ENCODE peak calls at places on chromosomes 12 and 14, in five cellular contexts. G is ovary, T is AG04450, M is cardiac fibroblast, D is GM10248. R is an unnamed sample.

GRCh38 chr12:51812871-51813270 is 35.6 kb downstream of the FIGNL2 start:
- DNase-seq in G (no peak), M (no peak), D (no peak), T (no peak), R (no peak)

GRCh38 chr12:64780531-64781373 is 21.5 kb upstream of the GNS start:
- DNase-seq in T (no peak), M (no peak), G (peak; percentile 26), D (peak; percentile 47), R (no peak)

GRCh38 chr14:105159344-105159743 is 9.2 kb downstream of the JAG2 start:
- DNase-seq in T (no peak), G (no peak), M (no peak), D (no peak), R (no peak)

GRCh38 chr14:32682219-32682618 is 256.5 kb upstream of the NPAS3 start:
- DNase-seq in G (no peak), M (no peak), D (no peak), T (no peak), R (no peak)

GRCh38 chr12:53543539-53543938 is 36.3 kb upstream of the NPFF start:
- DNase-seq in M (peak; percentile 85), T (peak; percentile 41), D (peak; percentile 78), G (peak; percentile 53), R (peak; percentile 47)

GRCh38 chr12:107441906-107442305 is 243.7 kb upstream of the PWP1 start:
- DNase-seq in M (peak; percentile 15), G (no peak), T (no peak), D (no peak), R (no peak)

GRCh38 chr14:64324461-64325255 is 30.5 kb upstream of the ESR2 start:
- DNase-seq in G (no peak), T (no peak), M (peak; percentile 58), D (no peak), R (no peak)

GRCh38 chr12:52141306-52141705 is 50.5 kb downstream of the KRT80 start:
- DNase-seq in D (no peak), T (no peak), M (no peak), G (no peak), R (no peak)

GRCh38 chr12:71682466-71682865 is 3.4 kb upstream of the TMEM19 start:
- DNase-seq in D (no peak), G (no peak), M (no peak), T (no peak), R (no peak)

GRCh38 chr14:22601456-22601855 is 3.4 kb downstream of the ABHD4 start:
- DNase-seq in T (no peak), M (no peak), G (no peak), D (no peak), R (no peak)

GRCh38 chr14:24146622-24146977 is 190 bp upstream of the PSME2 start:
- DNase-seq in M (peak; percentile 95), G (peak; percentile 94), D (peak; percentile 97), T (peak; percentile 95), R (peak; percentile 91)
- TF ChIP-seq CTCF in M (no peak), G (no peak), D (no peak), T (no peak), R (no peak)

DNA sequence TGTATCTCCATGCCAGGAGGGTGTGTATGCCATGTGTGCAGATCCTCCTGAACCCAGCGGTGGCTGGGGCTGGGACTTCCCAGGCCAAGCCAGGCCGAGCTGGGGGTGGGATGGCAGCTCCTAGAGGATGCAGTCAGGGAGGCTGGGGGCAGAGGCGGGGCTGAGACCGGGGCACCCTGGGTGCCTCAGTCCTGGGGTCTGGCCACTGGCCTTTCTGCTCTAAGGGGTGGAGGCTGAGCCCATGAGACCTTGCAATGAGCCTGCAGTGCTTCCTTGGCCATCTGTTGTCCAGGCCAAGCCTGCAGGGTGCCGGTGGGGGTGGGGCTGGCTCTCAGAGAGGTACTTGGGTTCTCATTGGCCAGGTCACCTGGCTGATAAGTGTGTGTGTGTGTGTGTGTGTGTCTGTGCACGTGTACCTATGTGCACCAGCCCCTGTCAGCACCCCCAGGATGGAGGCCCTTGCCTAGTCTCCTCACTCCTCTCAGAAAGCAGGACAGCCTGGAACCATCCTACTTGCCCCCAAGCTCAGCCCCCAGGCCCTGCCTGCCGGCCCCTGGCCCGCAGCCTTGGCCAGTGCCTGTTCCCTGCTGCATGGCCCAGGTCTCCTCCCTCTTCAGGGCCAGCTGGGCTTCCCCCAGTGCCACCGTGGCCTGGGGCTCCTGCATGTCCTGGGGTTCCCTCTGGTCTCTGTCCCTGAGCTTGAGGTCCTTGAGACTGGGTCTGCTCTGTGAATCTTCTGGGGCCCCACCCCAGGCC is 10.6 kb upstream of the TNFAIP2 start:
- DNase-seq in D (no peak), M (no peak), T (no peak), G (no peak), R (no peak)
- TF ChIP-seq CTCF in D (no peak), M (no peak), T (no peak), G (no peak), R (no peak)

DNA sequence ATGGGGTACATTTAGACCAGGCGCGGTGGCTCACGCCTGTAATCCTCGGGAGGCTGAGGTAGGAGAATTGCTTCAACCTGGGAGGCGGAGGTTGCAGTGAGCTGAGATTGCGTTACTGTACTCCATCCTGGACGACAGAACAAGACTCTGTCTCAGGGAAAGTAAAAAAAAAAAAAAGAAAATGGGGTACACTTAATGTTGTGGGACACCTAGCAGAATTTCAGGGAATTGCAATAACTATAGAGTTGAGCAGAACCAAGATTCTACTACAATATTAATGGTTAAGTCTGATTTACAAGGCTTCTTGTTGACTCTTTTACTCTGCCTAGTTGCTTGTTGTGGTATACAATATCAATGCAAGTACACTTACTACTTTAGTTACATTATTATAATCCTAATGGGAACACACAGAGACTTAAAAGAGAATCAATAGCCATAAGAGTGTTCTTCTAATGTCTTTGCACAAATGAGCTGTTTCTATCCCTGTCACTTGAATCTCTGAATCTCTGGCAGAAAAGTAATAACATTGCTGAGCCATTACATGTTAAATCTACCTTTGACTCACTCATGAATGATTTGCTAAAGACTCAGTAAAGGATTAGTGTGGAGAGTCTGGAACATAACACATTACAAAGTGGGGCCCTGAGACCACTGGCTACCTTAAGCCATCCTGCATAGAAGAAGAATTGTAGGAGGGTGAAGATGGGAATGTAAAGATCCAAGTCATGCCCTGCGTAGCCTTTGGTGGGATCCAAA is 22.7 kb downstream of the BEST3 start:
- DNase-seq in T (no peak), G (no peak), M (no peak), D (no peak), R (no peak)
- TF ChIP-seq CTCF in T (peak; percentile 25), G (no peak), M (no peak), D (no peak), R (no peak)

GRCh38 chr12:118064608-118065007 is 3.6 kb upstream of the WSB2 start:
- DNase-seq in G (no peak), T (no peak), M (no peak), D (no peak), R (no peak)
- TF ChIP-seq CTCF in G (no peak), T (peak; percentile 37), M (peak; percentile 19), D (peak; percentile 19), R (no peak)

GRCh38 chr12:54975272-54975671 is 9.3 kb downstream of the TESPA1 start:
- DNase-seq in M (no peak), G (no peak), T (no peak), D (no peak), R (no peak)

GRCh38 chr12:54970741-54971140 is 13.8 kb downstream of the TESPA1 start:
- DNase-seq in M (no peak), D (no peak), T (no peak), G (no peak), R (no peak)

GRCh38 chr12:54977155-54977554 is 7.4 kb downstream of the TESPA1 start:
- DNase-seq in D (no peak), M (peak; percentile 75), T (no peak), G (no peak), R (no peak)

GRCh38 chr12:54975875-54976274 is 8.7 kb downstream of the TESPA1 start:
- DNase-seq in D (no peak), G (no peak), M (no peak), T (no peak), R (no peak)

DNA sequence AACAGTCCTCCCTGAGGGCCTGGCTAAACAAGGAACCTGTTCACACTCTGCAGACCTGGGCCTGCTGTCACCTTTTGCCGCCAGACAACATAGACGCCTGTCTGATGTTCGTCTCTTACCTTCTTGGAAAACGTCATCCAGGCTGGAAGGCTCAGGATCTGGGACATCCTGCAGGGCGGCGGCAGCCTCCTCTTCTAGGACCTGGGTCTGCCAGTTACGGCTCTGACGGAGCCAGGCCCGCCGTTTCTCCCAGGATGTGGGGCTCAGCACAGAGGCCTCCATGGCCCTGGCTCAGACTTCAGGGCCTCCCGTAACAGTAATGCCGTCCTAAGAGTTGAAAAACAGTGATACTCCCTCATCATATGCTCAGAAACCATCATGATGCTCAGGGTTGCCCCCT is 10.3 kb downstream of the TESPA1 start:
- DNase-seq in D (no peak), M (no peak), G (no peak), T (no peak), R (no peak)
- TF ChIP-seq CTCF in D (no peak), M (no peak), G (no peak), T (no peak), R (no peak)

DNA sequence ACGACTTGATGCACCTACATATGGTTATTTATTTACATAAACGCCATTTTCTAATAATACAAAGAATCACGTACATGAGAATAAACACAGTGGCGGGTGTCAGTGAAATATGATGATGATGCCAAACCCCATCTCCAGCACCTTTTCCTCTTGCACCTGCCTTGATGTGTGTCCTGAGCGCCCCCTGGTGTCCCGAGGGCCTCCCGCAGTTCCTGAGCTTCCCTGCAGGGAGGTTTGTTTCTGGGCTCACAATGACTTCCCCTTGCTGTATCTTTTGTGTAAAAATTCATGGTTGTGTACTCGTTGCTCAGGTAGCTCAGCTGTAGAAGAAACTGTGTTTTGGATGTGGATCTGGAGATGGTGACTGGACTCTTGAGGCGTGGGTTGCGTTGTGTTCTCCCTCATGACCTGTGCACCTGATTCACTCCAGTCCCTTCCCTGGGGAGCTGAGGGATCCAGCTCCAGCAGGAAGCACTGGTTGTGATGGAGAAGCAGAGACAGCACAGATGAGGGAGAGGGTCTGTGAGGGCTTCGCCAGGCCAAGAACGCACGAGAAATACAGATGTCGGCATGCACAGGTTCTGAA is 1037.8 kb downstream of the TMEM121 start:
- DNase-seq in D (peak; percentile 62), G (no peak), T (no peak), M (peak; percentile 1), R (no peak)
- TF ChIP-seq CTCF in D (peak; percentile 87), G (no peak), T (no peak), M (peak; percentile 15), R (no peak)

GRCh38 chr14:90985601-90986242 is 74.7 kb downstream of the RPS6KA5 start:
- DNase-seq in D (peak; percentile 45), G (no peak), T (no peak), M (no peak), R (no peak)
- TF ChIP-seq CTCF in D (peak; percentile 28), G (no peak), T (no peak), M (no peak), R (no peak)

DNA sequence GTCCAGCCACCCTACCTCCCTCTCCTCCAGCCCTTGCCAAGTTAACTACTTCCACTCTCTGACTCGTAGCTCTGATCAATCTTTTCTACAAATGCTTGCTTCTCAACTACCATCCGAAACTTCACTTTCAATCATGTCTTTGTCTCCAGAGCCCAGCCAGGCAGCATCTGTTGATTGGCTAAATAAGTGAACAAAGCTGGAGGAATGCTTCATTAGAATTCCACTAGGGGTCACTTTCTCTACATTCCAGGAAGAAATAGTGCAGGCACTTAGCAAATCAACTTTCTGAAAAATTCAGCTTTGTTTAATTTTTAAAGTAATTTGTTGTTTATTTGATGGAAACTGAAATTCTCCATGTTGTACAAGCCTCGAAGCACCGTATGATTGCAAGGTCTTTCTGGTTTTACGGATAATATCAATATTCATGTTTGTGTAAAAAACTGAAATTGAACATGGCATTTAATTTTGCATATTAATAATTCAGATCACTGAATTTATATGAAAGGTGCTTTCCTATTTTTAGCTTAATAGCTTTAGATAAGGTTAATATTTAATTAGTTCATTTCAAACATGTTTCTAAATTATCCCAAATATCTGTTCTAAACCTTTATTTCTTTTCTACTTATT is 32.4 kb upstream of the HELB start:
- DNase-seq in D (peak; percentile 37), G (no peak), M (peak; percentile 71), T (peak; percentile 20), R (peak; percentile 23)
- TF ChIP-seq CTCF in D (peak; percentile 37), G (no peak), M (peak; percentile 74), T (peak; percentile 80), R (peak; percentile 68)